ENCODE peak calls at places on chromosomes 2 and 18, in eight cellular contexts. One of them, this sample, is unnamed.

GRCh38 chr2:237674731-237675276 is 47.4 kb downstream of the LRRFIP1 start:
- DNase-seq in CD8-positive, alpha-beta T cell: peak
- DNase-seq in dorsolateral prefrontal cortex: peak
- DNase-seq in AG04450: no peak
- DNase-seq in body of pancreas: peak
- DNase-seq in cardiac fibroblast: peak
- DNase-seq in AG09309: no peak
- DNase-seq in mesendoderm: peak
- DNase-seq in this sample: peak

GRCh38 chr18:76619342-76620315 is 124.6 kb upstream of the ZNF516 start:
- DNase-seq in dorsolateral prefrontal cortex: peak
- DNase-seq in CD8-positive, alpha-beta T cell: no peak
- DNase-seq in AG04450: no peak
- DNase-seq in AG09309: no peak
- DNase-seq in body of pancreas: peak
- DNase-seq in mesendoderm: peak
- DNase-seq in cardiac fibroblast: peak
- DNase-seq in this sample: peak

GRCh38 chr2:20207051-20207450 is 17.9 kb downstream of the SDC1 start:
- DNase-seq in body of pancreas: no peak
- DNase-seq in CD8-positive, alpha-beta T cell: no peak
- DNase-seq in AG09309: no peak
- DNase-seq in AG04450: no peak
- DNase-seq in mesendoderm: no peak
- DNase-seq in cardiac fibroblast: no peak
- DNase-seq in dorsolateral prefrontal cortex: no peak
- DNase-seq in this sample: no peak

GRCh38 chr2:151363709-151364108 is 6.3 kb downstream of the TNFAIP6 start:
- DNase-seq in cardiac fibroblast: peak
- DNase-seq in CD8-positive, alpha-beta T cell: no peak
- DNase-seq in AG04450: no peak
- DNase-seq in body of pancreas: peak
- DNase-seq in dorsolateral prefrontal cortex: peak
- DNase-seq in AG09309: no peak
- DNase-seq in mesendoderm: no peak
- DNase-seq in this sample: peak

GRCh38 chr2:59684101-59684770 is 869.2 kb downstream of the BCL11A start:
- DNase-seq in cardiac fibroblast: no peak
- DNase-seq in AG04450: no peak
- DNase-seq in mesendoderm: no peak
- DNase-seq in dorsolateral prefrontal cortex: no peak
- DNase-seq in CD8-positive, alpha-beta T cell: no peak
- DNase-seq in body of pancreas: no peak
- DNase-seq in AG09309: no peak
- DNase-seq in this sample: peak

GRCh38 chr2:17867133-17867532 is 11.3 kb upstream of the KCNS3 start:
- DNase-seq in body of pancreas: no peak
- DNase-seq in dorsolateral prefrontal cortex: no peak
- DNase-seq in CD8-positive, alpha-beta T cell: no peak
- DNase-seq in AG04450: no peak
- DNase-seq in mesendoderm: no peak
- DNase-seq in AG09309: no peak
- DNase-seq in cardiac fibroblast: no peak
- DNase-seq in this sample: peak

GRCh38 chr2:240791821-240792657 is 28.0 kb downstream of the KIF1A start:
- DNase-seq in CD8-positive, alpha-beta T cell: no peak
- DNase-seq in dorsolateral prefrontal cortex: no peak
- DNase-seq in AG09309: no peak
- DNase-seq in body of pancreas: no peak
- DNase-seq in AG04450: no peak
- DNase-seq in mesendoderm: no peak
- DNase-seq in cardiac fibroblast: no peak
- DNase-seq in this sample: no peak

GRCh38 chr2:197311521-197312033 is 997 bp upstream of the ANKRD44 start:
- DNase-seq in dorsolateral prefrontal cortex: no peak
- DNase-seq in body of pancreas: no peak
- DNase-seq in CD8-positive, alpha-beta T cell: no peak
- DNase-seq in mesendoderm: peak
- DNase-seq in AG09309: no peak
- DNase-seq in AG04450: no peak
- DNase-seq in cardiac fibroblast: peak
- DNase-seq in this sample: peak

GRCh38 chr2:218708086-218708485 is 2.5 kb upstream of the TTLL4 start:
- DNase-seq in cardiac fibroblast: no peak
- DNase-seq in CD8-positive, alpha-beta T cell: no peak
- DNase-seq in AG04450: no peak
- DNase-seq in AG09309: no peak
- DNase-seq in mesendoderm: no peak
- DNase-seq in body of pancreas: no peak
- DNase-seq in dorsolateral prefrontal cortex: no peak
- DNase-seq in this sample: no peak

GRCh38 chr2:218710687-218711549 is at the start of gene TTLL4:
- DNase-seq in CD8-positive, alpha-beta T cell: peak
- DNase-seq in body of pancreas: peak
- DNase-seq in mesendoderm: peak
- DNase-seq in AG04450: peak
- DNase-seq in dorsolateral prefrontal cortex: peak
- DNase-seq in AG09309: peak
- DNase-seq in cardiac fibroblast: peak
- DNase-seq in this sample: peak

GRCh38 chr2:218711550-218711929 is 905 bp downstream of the TTLL4 start:
- DNase-seq in mesendoderm: no peak
- DNase-seq in body of pancreas: no peak
- DNase-seq in cardiac fibroblast: peak
- DNase-seq in AG04450: no peak
- DNase-seq in dorsolateral prefrontal cortex: no peak
- DNase-seq in CD8-positive, alpha-beta T cell: no peak
- DNase-seq in AG09309: no peak
- DNase-seq in this sample: peak

GRCh38 chr2:218710334-218710686 is 325 bp upstream of the TTLL4 start:
- DNase-seq in AG04450: no peak
- DNase-seq in cardiac fibroblast: no peak
- DNase-seq in body of pancreas: no peak
- DNase-seq in CD8-positive, alpha-beta T cell: no peak
- DNase-seq in AG09309: no peak
- DNase-seq in dorsolateral prefrontal cortex: no peak
- DNase-seq in mesendoderm: no peak
- DNase-seq in this sample: no peak

GRCh38 chr2:218709906-218710305 is 729 bp upstream of the TTLL4 start:
- DNase-seq in AG04450: no peak
- DNase-seq in CD8-positive, alpha-beta T cell: no peak
- DNase-seq in mesendoderm: no peak
- DNase-seq in cardiac fibroblast: no peak
- DNase-seq in AG09309: no peak
- DNase-seq in body of pancreas: no peak
- DNase-seq in dorsolateral prefrontal cortex: no peak
- DNase-seq in this sample: no peak
- H3K4me3 ChIP-seq in AG04450: no peak
- H3K4me3 ChIP-seq in CD8-positive, alpha-beta T cell: no peak
- H3K4me3 ChIP-seq in mesendoderm: no peak
- H3K4me3 ChIP-seq in cardiac fibroblast: no peak
- H3K4me3 ChIP-seq in AG09309: no peak
- H3K4me3 ChIP-seq in body of pancreas: no peak
- H3K4me3 ChIP-seq in dorsolateral prefrontal cortex: peak
- H3K4me3 ChIP-seq in this sample: peak

GRCh38 chr18:22346968-22347611 is 70.6 kb downstream of the CTAGE1 start:
- DNase-seq in dorsolateral prefrontal cortex: no peak
- DNase-seq in mesendoderm: peak
- DNase-seq in AG04450: no peak
- DNase-seq in body of pancreas: peak
- DNase-seq in cardiac fibroblast: peak
- DNase-seq in AG09309: no peak
- DNase-seq in CD8-positive, alpha-beta T cell: no peak
- DNase-seq in this sample: no peak

GRCh38 chr18:22349966-22350365 is 67.7 kb downstream of the CTAGE1 start:
- DNase-seq in AG04450: no peak
- DNase-seq in mesendoderm: no peak
- DNase-seq in cardiac fibroblast: no peak
- DNase-seq in CD8-positive, alpha-beta T cell: no peak
- DNase-seq in AG09309: no peak
- DNase-seq in dorsolateral prefrontal cortex: no peak
- DNase-seq in body of pancreas: no peak
- DNase-seq in this sample: no peak

GRCh38 chr18:22347624-22348511 is 69.8 kb downstream of the CTAGE1 start:
- DNase-seq in dorsolateral prefrontal cortex: no peak
- DNase-seq in mesendoderm: peak
- DNase-seq in AG09309: no peak
- DNase-seq in CD8-positive, alpha-beta T cell: peak
- DNase-seq in cardiac fibroblast: no peak
- DNase-seq in AG04450: no peak
- DNase-seq in body of pancreas: peak
- DNase-seq in this sample: peak

GRCh38 chr18:22349317-22349898 is 68.3 kb downstream of the CTAGE1 start:
- DNase-seq in CD8-positive, alpha-beta T cell: no peak
- DNase-seq in AG09309: no peak
- DNase-seq in body of pancreas: no peak
- DNase-seq in dorsolateral prefrontal cortex: no peak
- DNase-seq in mesendoderm: no peak
- DNase-seq in AG04450: no peak
- DNase-seq in cardiac fibroblast: no peak
- DNase-seq in this sample: no peak

DNA sequence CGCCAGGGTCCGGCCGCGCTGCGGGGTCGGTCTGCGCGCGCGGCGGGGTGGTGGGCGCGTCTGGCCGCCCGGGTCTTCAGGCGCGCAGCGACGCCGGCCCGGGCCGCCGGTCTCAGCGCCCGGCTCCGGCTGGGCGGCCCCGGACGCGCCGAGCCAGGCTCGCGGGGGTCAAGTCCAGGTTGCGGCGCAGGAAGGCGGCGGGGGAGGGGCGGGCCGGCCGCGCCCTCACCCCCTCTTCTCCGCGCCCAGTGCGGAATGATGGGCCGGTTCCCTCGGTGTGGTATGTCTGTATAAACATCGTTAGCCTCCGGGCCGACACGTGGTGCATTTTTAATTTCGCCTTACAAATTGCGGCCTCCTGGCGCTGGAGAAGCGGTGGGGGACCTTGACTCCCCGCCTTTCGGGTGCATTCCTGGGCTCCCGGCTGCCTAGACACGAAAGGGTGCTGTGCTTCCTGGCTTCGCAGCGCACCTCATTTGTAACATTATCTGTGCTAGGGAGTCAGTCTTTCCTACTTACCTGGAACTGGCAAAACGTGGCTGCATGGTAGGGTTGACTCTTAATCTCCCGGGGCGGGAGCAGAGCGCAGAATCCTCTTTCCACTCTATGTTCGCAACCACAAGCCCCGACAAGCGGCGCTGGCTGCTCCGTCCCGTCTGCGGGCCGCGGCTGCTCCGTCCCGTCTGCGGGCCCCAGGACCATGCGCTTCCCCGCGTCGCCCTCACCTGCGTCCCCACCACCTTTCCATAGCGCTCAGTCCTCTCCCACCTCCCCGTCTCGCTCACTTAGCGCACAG is 69.0 kb downstream of the CTAGE1 start:
- DNase-seq in mesendoderm: peak
- DNase-seq in body of pancreas: peak
- DNase-seq in CD8-positive, alpha-beta T cell: no peak
- DNase-seq in cardiac fibroblast: peak
- DNase-seq in AG09309: no peak
- DNase-seq in dorsolateral prefrontal cortex: no peak
- DNase-seq in AG04450: no peak
- DNase-seq in this sample: peak
- H3K4me3 ChIP-seq in mesendoderm: peak
- H3K4me3 ChIP-seq in body of pancreas: no peak
- H3K4me3 ChIP-seq in CD8-positive, alpha-beta T cell: peak
- H3K4me3 ChIP-seq in cardiac fibroblast: peak
- H3K4me3 ChIP-seq in AG09309: peak
- H3K4me3 ChIP-seq in dorsolateral prefrontal cortex: peak
- H3K4me3 ChIP-seq in AG04450: peak
- H3K4me3 ChIP-seq in this sample: peak

GRCh38 chr2:215136669-215137328 is 1.6 kb downstream of the ABCA12 start:
- DNase-seq in AG04450: no peak
- DNase-seq in CD8-positive, alpha-beta T cell: no peak
- DNase-seq in cardiac fibroblast: peak
- DNase-seq in mesendoderm: peak
- DNase-seq in AG09309: no peak
- DNase-seq in body of pancreas: no peak
- DNase-seq in dorsolateral prefrontal cortex: no peak
- DNase-seq in this sample: peak

GRCh38 chr2:215140166-215140707 is 1.8 kb upstream of the ABCA12 start:
- DNase-seq in AG04450: no peak
- DNase-seq in AG09309: no peak
- DNase-seq in dorsolateral prefrontal cortex: peak
- DNase-seq in mesendoderm: no peak
- DNase-seq in cardiac fibroblast: no peak
- DNase-seq in body of pancreas: no peak
- DNase-seq in CD8-positive, alpha-beta T cell: no peak
- DNase-seq in this sample: peak

GRCh38 chr2:215137741-215138340 is 585 bp downstream of the ABCA12 start:
- DNase-seq in CD8-positive, alpha-beta T cell: no peak
- DNase-seq in dorsolateral prefrontal cortex: no peak
- DNase-seq in cardiac fibroblast: peak
- DNase-seq in mesendoderm: no peak
- DNase-seq in AG04450: no peak
- DNase-seq in body of pancreas: no peak
- DNase-seq in AG09309: no peak
- DNase-seq in this sample: peak

GRCh38 chr2:215137329-215137686 is 1.1 kb downstream of the ABCA12 start:
- DNase-seq in dorsolateral prefrontal cortex: no peak
- DNase-seq in CD8-positive, alpha-beta T cell: no peak
- DNase-seq in cardiac fibroblast: peak
- DNase-seq in mesendoderm: no peak
- DNase-seq in AG09309: no peak
- DNase-seq in body of pancreas: no peak
- DNase-seq in AG04450: no peak
- DNase-seq in this sample: no peak

DNA sequence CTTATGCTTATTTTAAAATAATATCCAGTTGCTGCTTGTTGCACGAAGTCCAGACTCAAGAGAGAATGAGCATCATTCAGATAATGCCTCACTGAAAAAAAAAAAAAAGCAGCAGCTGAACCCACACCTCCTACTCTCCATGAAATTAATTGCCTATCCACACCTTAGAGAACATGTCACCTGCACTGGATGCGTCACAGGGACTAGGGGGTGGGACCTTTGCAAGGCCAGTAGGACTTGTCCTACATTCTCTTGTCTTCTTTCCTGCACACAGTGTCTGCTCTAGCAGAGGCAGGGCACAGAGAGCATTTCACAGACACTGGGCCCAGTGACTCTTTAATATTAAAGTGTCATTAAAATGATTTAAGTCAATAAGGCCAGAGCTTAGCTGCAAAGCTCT is at the start of gene ABCA12:
- DNase-seq in body of pancreas: no peak
- DNase-seq in cardiac fibroblast: no peak
- DNase-seq in AG09309: no peak
- DNase-seq in mesendoderm: no peak
- DNase-seq in CD8-positive, alpha-beta T cell: no peak
- DNase-seq in dorsolateral prefrontal cortex: no peak
- DNase-seq in AG04450: no peak
- DNase-seq in this sample: peak
- H3K4me3 ChIP-seq in body of pancreas: no peak
- H3K4me3 ChIP-seq in cardiac fibroblast: no peak
- H3K4me3 ChIP-seq in AG09309: no peak
- H3K4me3 ChIP-seq in mesendoderm: no peak
- H3K4me3 ChIP-seq in CD8-positive, alpha-beta T cell: no peak
- H3K4me3 ChIP-seq in dorsolateral prefrontal cortex: no peak
- H3K4me3 ChIP-seq in AG04450: no peak
- H3K4me3 ChIP-seq in this sample: peak

GRCh38 chr2:42653039-42653438 is 84.6 kb downstream of the MTA3 start:
- DNase-seq in AG09309: no peak
- DNase-seq in cardiac fibroblast: no peak
- DNase-seq in dorsolateral prefrontal cortex: no peak
- DNase-seq in AG04450: no peak
- DNase-seq in body of pancreas: no peak
- DNase-seq in CD8-positive, alpha-beta T cell: no peak
- DNase-seq in mesendoderm: no peak
- DNase-seq in this sample: no peak

GRCh38 chr2:42651057-42651456 is 82.6 kb downstream of the MTA3 start:
- DNase-seq in CD8-positive, alpha-beta T cell: no peak
- DNase-seq in body of pancreas: no peak
- DNase-seq in AG09309: no peak
- DNase-seq in AG04450: no peak
- DNase-seq in cardiac fibroblast: peak
- DNase-seq in dorsolateral prefrontal cortex: no peak
- DNase-seq in mesendoderm: no peak
- DNase-seq in this sample: no peak

GRCh38 chr2:42653908-42654445 is 85.5 kb downstream of the MTA3 start:
- DNase-seq in mesendoderm: no peak
- DNase-seq in cardiac fibroblast: no peak
- DNase-seq in AG04450: no peak
- DNase-seq in CD8-positive, alpha-beta T cell: no peak
- DNase-seq in body of pancreas: no peak
- DNase-seq in dorsolateral prefrontal cortex: no peak
- DNase-seq in AG09309: no peak
- DNase-seq in this sample: no peak

GRCh38 chr2:42652086-42652485 is 83.7 kb downstream of the MTA3 start:
- DNase-seq in AG09309: no peak
- DNase-seq in dorsolateral prefrontal cortex: no peak
- DNase-seq in cardiac fibroblast: no peak
- DNase-seq in CD8-positive, alpha-beta T cell: peak
- DNase-seq in AG04450: no peak
- DNase-seq in mesendoderm: no peak
- DNase-seq in body of pancreas: no peak
- DNase-seq in this sample: no peak
- H3K4me3 ChIP-seq in AG09309: no peak
- H3K4me3 ChIP-seq in dorsolateral prefrontal cortex: no peak
- H3K4me3 ChIP-seq in cardiac fibroblast: no peak
- H3K4me3 ChIP-seq in CD8-positive, alpha-beta T cell: no peak
- H3K4me3 ChIP-seq in AG04450: no peak
- H3K4me3 ChIP-seq in mesendoderm: no peak
- H3K4me3 ChIP-seq in body of pancreas: no peak
- H3K4me3 ChIP-seq in this sample: no peak